ENCODE peak calls at places on chromosomes 6 and 20, in five cellular contexts. One of them, this sample, is unnamed.

GRCh38 chr6:66289889-66290288 is 582.9 kb upstream of the EYS start:
- DNase-seq in H9: no peak
- DNase-seq in H1: no peak
- DNase-seq in neuronal stem cell: no peak
- DNase-seq in trophoblast cell: peak
- DNase-seq in this sample: no peak

GRCh38 chr6:27133281-27134227 is 113.9 kb upstream of the PRSS16 start:
- DNase-seq in H9: peak
- DNase-seq in H1: peak
- DNase-seq in neuronal stem cell: no peak
- DNase-seq in trophoblast cell: peak
- DNase-seq in this sample: peak

GRCh38 chr6:159172066-159172465 is 2.9 kb downstream of the FNDC1 start:
- DNase-seq in H9: no peak
- DNase-seq in H1: no peak
- DNase-seq in neuronal stem cell: no peak
- DNase-seq in trophoblast cell: no peak
- DNase-seq in this sample: no peak

GRCh38 chr20:60857708-60858107 is 394.4 kb upstream of the CDH4 start:
- DNase-seq in H9: no peak
- DNase-seq in H1: no peak
- DNase-seq in neuronal stem cell: no peak
- DNase-seq in trophoblast cell: no peak
- DNase-seq in this sample: peak

GRCh38 chr20:62230276-62230675 is 8.0 kb upstream of the OSBPL2 start:
- DNase-seq in H9: no peak
- DNase-seq in H1: no peak
- DNase-seq in neuronal stem cell: no peak
- DNase-seq in trophoblast cell: no peak
- DNase-seq in this sample: no peak

GRCh38 chr6:22042713-22043112 is 254.1 kb downstream of the PRL start:
- DNase-seq in H9: no peak
- DNase-seq in H1: no peak
- DNase-seq in neuronal stem cell: no peak
- DNase-seq in trophoblast cell: no peak
- DNase-seq in this sample: no peak

GRCh38 chr20:11090751-11091150 is 417.0 kb upstream of the JAG1 start:
- DNase-seq in H9: no peak
- DNase-seq in H1: no peak
- DNase-seq in neuronal stem cell: no peak
- DNase-seq in trophoblast cell: no peak
- DNase-seq in this sample: no peak

GRCh38 chr20:4443016-4443415 is 278.7 kb upstream of the PRND start:
- DNase-seq in H9: no peak
- DNase-seq in H1: no peak
- DNase-seq in neuronal stem cell: no peak
- DNase-seq in trophoblast cell: no peak
- DNase-seq in this sample: no peak

GRCh38 chr6:108622601-108623335 is 62.1 kb downstream of the FOXO3 start:
- DNase-seq in H9: no peak
- DNase-seq in H1: no peak
- DNase-seq in neuronal stem cell: no peak
- DNase-seq in trophoblast cell: peak
- DNase-seq in this sample: peak

GRCh38 chr6:11043961-11044711 is at the start of gene ELOVL2:
- DNase-seq in H9: peak
- DNase-seq in H1: peak
- DNase-seq in neuronal stem cell: peak
- DNase-seq in trophoblast cell: peak
- DNase-seq in this sample: peak

GRCh38 chr20:45968801-45969711 is 2.9 kb downstream of the ZNF335 start:
- DNase-seq in H9: peak
- DNase-seq in H1: no peak
- DNase-seq in neuronal stem cell: no peak
- DNase-seq in trophoblast cell: no peak
- DNase-seq in this sample: peak

GRCh38 chr6:34852406-34853085 is 35.3 kb downstream of the TAF11 start:
- DNase-seq in H9: no peak
- DNase-seq in H1: no peak
- DNase-seq in neuronal stem cell: no peak
- DNase-seq in trophoblast cell: no peak
- DNase-seq in this sample: no peak

GRCh38 chr20:52305843-52306242 is 114.3 kb upstream of the ZFP64 start:
- DNase-seq in H9: no peak
- DNase-seq in H1: no peak
- DNase-seq in neuronal stem cell: no peak
- DNase-seq in trophoblast cell: no peak
- DNase-seq in this sample: no peak

GRCh38 chr20:137668-138131 is 4.7 kb upstream of the DEFB126 start:
- DNase-seq in H9: no peak
- DNase-seq in H1: no peak
- DNase-seq in neuronal stem cell: no peak
- DNase-seq in trophoblast cell: no peak
- DNase-seq in this sample: peak

GRCh38 chr6:112269165-112269564 is 14.8 kb upstream of the LAMA4 start:
- DNase-seq in H9: no peak
- DNase-seq in H1: no peak
- DNase-seq in neuronal stem cell: no peak
- DNase-seq in trophoblast cell: no peak
- DNase-seq in this sample: no peak

GRCh38 chr20:44810061-44810390 is 320 bp downstream of the RIMS4 start:
- DNase-seq in H9: no peak
- DNase-seq in H1: peak
- DNase-seq in neuronal stem cell: no peak
- DNase-seq in trophoblast cell: no peak
- DNase-seq in this sample: no peak

GRCh38 chr20:54062812-54063280 is 7.5 kb downstream of the BCAS1 start:
- DNase-seq in H9: no peak
- DNase-seq in H1: no peak
- DNase-seq in neuronal stem cell: peak
- DNase-seq in trophoblast cell: peak
- DNase-seq in this sample: peak

GRCh38 chr20:63145156-63145555 is 70.8 kb downstream of the YTHDF1 start:
- DNase-seq in H9: no peak
- DNase-seq in H1: no peak
- DNase-seq in neuronal stem cell: no peak
- DNase-seq in trophoblast cell: peak
- DNase-seq in this sample: no peak

GRCh38 chr6:37547564-37548061 is 47.9 kb upstream of the CCDC167 start:
- DNase-seq in H9: no peak
- DNase-seq in H1: no peak
- DNase-seq in neuronal stem cell: no peak
- DNase-seq in trophoblast cell: no peak
- DNase-seq in this sample: no peak

GRCh38 chr6:169249057-169249456 is 4.6 kb downstream of the THBS2 start:
- DNase-seq in H9: no peak
- DNase-seq in H1: no peak
- DNase-seq in neuronal stem cell: no peak
- DNase-seq in trophoblast cell: no peak
- DNase-seq in this sample: no peak

GRCh38 chr6:120005292-120005976 is 655.9 kb upstream of the MAN1A1 start:
- DNase-seq in H9: no peak
- DNase-seq in H1: no peak
- DNase-seq in neuronal stem cell: no peak
- DNase-seq in trophoblast cell: peak
- DNase-seq in this sample: no peak

GRCh38 chr20:40073535-40074111 is 615.4 kb downstream of the MAFB start:
- DNase-seq in H9: peak
- DNase-seq in H1: peak
- DNase-seq in neuronal stem cell: no peak
- DNase-seq in trophoblast cell: no peak
- DNase-seq in this sample: peak

GRCh38 chr20:17142666-17143065 is 84.2 kb upstream of the PCSK2 start:
- DNase-seq in H9: no peak
- DNase-seq in H1: no peak
- DNase-seq in neuronal stem cell: no peak
- DNase-seq in trophoblast cell: no peak
- DNase-seq in this sample: no peak

GRCh38 chr6:131721161-131721560 is 10.3 kb upstream of the CTAGE9 start:
- DNase-seq in H9: no peak
- DNase-seq in H1: no peak
- DNase-seq in neuronal stem cell: no peak
- DNase-seq in trophoblast cell: no peak
- DNase-seq in this sample: no peak

GRCh38 chr6:2877057-2877882 is 25.8 kb downstream of the SERPINB9 start:
- DNase-seq in H9: no peak
- DNase-seq in H1: no peak
- DNase-seq in neuronal stem cell: no peak
- DNase-seq in trophoblast cell: peak
- DNase-seq in this sample: peak

GRCh38 chr6:100203391-100203790 is 209.4 kb upstream of the MCHR2 start:
- DNase-seq in H9: no peak
- DNase-seq in H1: no peak
- DNase-seq in neuronal stem cell: no peak
- DNase-seq in trophoblast cell: peak
- DNase-seq in this sample: peak

GRCh38 chr6:18016698-18017097 is 29.3 kb upstream of the KIF13A start:
- DNase-seq in H9: no peak
- DNase-seq in H1: no peak
- DNase-seq in neuronal stem cell: no peak
- DNase-seq in trophoblast cell: peak
- DNase-seq in this sample: no peak

GRCh38 chr20:54194724-54195438 is 13.0 kb upstream of the PFDN4 start:
- DNase-seq in H9: no peak
- DNase-seq in H1: no peak
- DNase-seq in neuronal stem cell: no peak
- DNase-seq in trophoblast cell: peak
- DNase-seq in this sample: no peak

GRCh38 chr6:70973591-70973990 is 16.7 kb upstream of the B3GAT2 start:
- DNase-seq in H9: no peak
- DNase-seq in H1: no peak
- DNase-seq in neuronal stem cell: no peak
- DNase-seq in trophoblast cell: no peak
- DNase-seq in this sample: no peak

GRCh38 chr20:3628502-3629314 is 34.5 kb downstream of the GFRA4 start:
- DNase-seq in H9: no peak
- DNase-seq in H1: no peak
- DNase-seq in neuronal stem cell: no peak
- DNase-seq in trophoblast cell: no peak
- DNase-seq in this sample: no peak

GRCh38 chr6:136050475-136050874 is 199.0 kb downstream of the PDE7B start:
- DNase-seq in H9: no peak
- DNase-seq in H1: no peak
- DNase-seq in neuronal stem cell: no peak
- DNase-seq in trophoblast cell: no peak
- DNase-seq in this sample: no peak
- H2AK5ac ChIP-seq in H9: no peak
- H2AK5ac ChIP-seq in H1: no peak
- H2AK5ac ChIP-seq in neuronal stem cell: no peak
- H2AK5ac ChIP-seq in trophoblast cell: no peak
- H2AK5ac ChIP-seq in this sample: no peak

GRCh38 chr6:134819236-134819635 is 130.7 kb downstream of the ALDH8A1 start:
- DNase-seq in H9: no peak
- DNase-seq in H1: no peak
- DNase-seq in neuronal stem cell: no peak
- DNase-seq in trophoblast cell: no peak
- DNase-seq in this sample: no peak
- H2BK120ac ChIP-seq in H9: no peak
- H2BK120ac ChIP-seq in H1: no peak
- H2BK120ac ChIP-seq in neuronal stem cell: no peak
- H2BK120ac ChIP-seq in trophoblast cell: no peak
- H2BK120ac ChIP-seq in this sample: no peak

GRCh38 chr20:24543741-24544140 is 74.3 kb downstream of the SYNDIG1 start:
- DNase-seq in H9: no peak
- DNase-seq in H1: no peak
- DNase-seq in neuronal stem cell: no peak
- DNase-seq in trophoblast cell: no peak
- DNase-seq in this sample: no peak
- H2BK12ac ChIP-seq in H9: no peak
- H2BK12ac ChIP-seq in H1: no peak
- H2BK12ac ChIP-seq in neuronal stem cell: no peak
- H2BK12ac ChIP-seq in trophoblast cell: no peak
- H2BK12ac ChIP-seq in this sample: no peak

DNA sequence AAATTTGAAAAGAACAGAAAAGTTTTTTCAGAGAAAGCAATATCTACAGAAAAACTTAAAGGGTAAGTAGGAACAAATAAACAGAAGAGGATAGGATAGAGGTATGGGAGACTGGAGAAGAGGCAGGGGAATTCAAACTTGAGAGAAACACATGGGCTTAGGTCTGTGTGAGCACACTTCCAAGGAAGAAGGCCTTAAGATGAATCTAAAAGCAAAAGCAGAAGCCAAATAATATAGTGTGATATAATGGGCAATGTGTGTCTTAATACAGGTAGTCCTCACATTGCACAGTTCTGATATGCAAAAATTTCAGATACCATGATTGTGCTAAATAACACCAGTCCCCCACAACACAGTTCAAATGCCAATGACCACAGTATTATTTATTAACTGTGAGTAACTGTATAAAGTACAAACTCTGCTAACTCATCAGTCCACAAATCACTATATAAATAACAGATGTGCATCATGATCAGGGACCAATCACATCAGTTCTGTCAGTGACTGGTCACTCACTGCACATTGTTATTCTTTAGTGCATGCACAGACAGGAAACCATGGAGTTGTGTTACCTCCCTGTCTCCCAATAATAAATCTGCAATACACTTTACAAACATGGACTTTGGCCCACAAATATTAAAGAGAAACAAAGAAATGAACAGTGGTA is 18.6 kb downstream of the SNX14 start:
- DNase-seq in H9: no peak
- DNase-seq in H1: no peak
- DNase-seq in neuronal stem cell: no peak
- DNase-seq in trophoblast cell: no peak
- DNase-seq in this sample: peak
- H2AK5ac ChIP-seq in H9: no peak
- H2AK5ac ChIP-seq in H1: no peak
- H2AK5ac ChIP-seq in neuronal stem cell: no peak
- H2AK5ac ChIP-seq in trophoblast cell: no peak
- H2AK5ac ChIP-seq in this sample: no peak

GRCh38 chr6:12614468-12614867 is 102.1 kb upstream of the PHACTR1 start:
- DNase-seq in H9: no peak
- DNase-seq in H1: no peak
- DNase-seq in neuronal stem cell: no peak
- DNase-seq in trophoblast cell: peak
- DNase-seq in this sample: peak
- H2BK120ac ChIP-seq in H9: no peak
- H2BK120ac ChIP-seq in H1: no peak
- H2BK120ac ChIP-seq in neuronal stem cell: no peak
- H2BK120ac ChIP-seq in trophoblast cell: no peak
- H2BK120ac ChIP-seq in this sample: no peak

This sample was measured in mesenchymal stem cell.